ENCODE peak calls at places on chromosome 20, in nine cellular contexts. T is mammary epithelial cell, K is PC-3, A is HCT116, D is astrocyte, P is fibroblast of lung, W is K562, V is GM23248, U is H9. S is an unnamed sample.

GRCh38 chr20:23235173-23236027 is 115.2 kb upstream of the NXT1 start:
- DNase-seq in A (peak), U (peak), P (peak), W (peak), T (peak), K (peak), D (peak), V (peak), S (peak)

GRCh38 chr20:39290575-39290974 is 328.4 kb downstream of the DHX35 start:
- DNase-seq in P (no peak), A (no peak), U (peak), V (no peak), K (no peak), D (no peak), W (no peak), T (no peak), S (no peak)

GRCh38 chr20:25364879-25365699 is 25.5 kb downstream of the ABHD12 start:
- DNase-seq in W (no peak), U (no peak), D (no peak), K (no peak), V (no peak), A (no peak), P (no peak), T (no peak), S (no peak)

GRCh38 chr20:48823960-48824497 is 3.8 kb downstream of the PREX1 start:
- DNase-seq in V (peak), K (peak), T (peak), P (peak), D (peak), A (no peak), W (no peak), U (no peak), S (peak)

GRCh38 chr20:20440473-20440872 is 72.6 kb downstream of the INSM1 start:
- DNase-seq in W (no peak), V (no peak), K (no peak), D (no peak), P (no peak), T (no peak), U (no peak), A (no peak), S (no peak)

GRCh38 chr20:41058007-41058673 is 29.5 kb downstream of the TOP1 start:
- DNase-seq in A (peak), D (peak), V (peak), K (peak), P (peak), U (no peak), T (peak), W (no peak), S (no peak)

GRCh38 chr20:40563296-40563950 is 125.6 kb downstream of the MAFB start:
- DNase-seq in V (peak), D (peak), K (peak), P (peak), A (peak), U (no peak), T (peak), W (peak), S (no peak)

GRCh38 chr20:22583773-22584629 is at the start of gene FOXA2:
- DNase-seq in K (peak), U (peak), W (peak), A (no peak), P (no peak), D (no peak), T (no peak), V (no peak), S (no peak)

GRCh38 chr20:11502051-11502450 is 415.6 kb upstream of the BTBD3 start:
- DNase-seq in V (peak), K (no peak), T (no peak), W (no peak), A (no peak), P (peak), D (peak), U (no peak), S (no peak)

GRCh38 chr20:32072168-32072721 is 20.2 kb downstream of the HCK start:
- DNase-seq in D (no peak), T (no peak), P (peak), K (no peak), A (no peak), W (no peak), U (no peak), V (no peak), S (no peak)

GRCh38 chr20:56788041-56788670 is 159.1 kb downstream of the TFAP2C start:
- DNase-seq in W (no peak), V (peak), U (no peak), A (peak), P (peak), K (peak), D (peak), T (peak), S (peak)

GRCh38 chr20:35618372-35619131 is 2.9 kb downstream of the SPAG4 start:
- DNase-seq in U (peak), T (peak), K (peak), A (no peak), D (peak), P (peak), W (no peak), V (peak), S (peak)

GRCh38 chr20:63064310-63064709 is 57.5 kb upstream of the BHLHE23 start:
- DNase-seq in P (no peak), T (no peak), V (peak), U (peak), D (no peak), A (no peak), W (peak), K (no peak), S (no peak)

GRCh38 chr20:3543901-3544507 is 73.2 kb downstream of the ATRN start:
- DNase-seq in K (peak), U (no peak), P (peak), V (peak), A (no peak), W (no peak), T (peak), D (peak), S (peak)
- H2AFZ ChIP-seq in K (no peak), U (no peak), P (no peak), V (no peak), A (no peak), W (no peak), T (peak), D (no peak), S (no peak)

DNA sequence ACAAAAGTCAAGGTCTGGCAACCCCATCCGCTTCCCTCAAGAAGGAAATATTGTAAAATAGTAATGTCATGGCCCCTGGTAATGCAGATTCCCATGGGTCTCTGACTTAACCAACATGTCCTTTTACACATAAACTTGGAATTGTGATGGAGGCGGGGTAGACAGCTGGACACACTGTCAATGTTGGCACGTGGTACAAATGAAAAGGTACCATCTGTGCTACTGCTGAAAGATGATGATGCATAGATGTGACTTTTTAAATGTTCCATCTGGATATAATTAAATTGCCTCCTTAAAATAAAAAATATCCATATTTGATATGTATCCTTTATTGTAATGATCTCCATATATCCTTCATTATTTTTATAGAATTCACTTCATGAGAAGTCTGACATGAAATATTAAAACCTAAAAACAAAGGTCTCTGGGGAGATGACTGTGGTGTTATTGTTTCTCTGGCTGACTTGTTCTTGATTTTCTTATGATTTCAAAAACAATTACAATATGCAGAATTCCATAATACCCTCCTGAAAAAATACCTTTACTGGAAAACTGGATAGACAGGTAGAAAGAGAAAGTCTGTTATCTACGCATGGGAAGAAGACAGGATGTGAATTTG is 104.5 kb downstream of the MKKS start:
- DNase-seq in V (no peak), D (no peak), W (no peak), K (no peak), A (no peak), T (no peak), P (no peak), U (no peak), S (no peak)
- H2AFZ ChIP-seq in V (no peak), D (no peak), W (no peak), K (no peak), A (no peak), T (no peak), P (no peak), U (no peak), S (no peak)

GRCh38 chr20:47429409-47429808 is 72.3 kb upstream of the NCOA3 start:
- DNase-seq in K (no peak), D (no peak), W (no peak), V (no peak), P (no peak), U (no peak), A (no peak), T (no peak), S (no peak)

GRCh38 chr20:47428164-47428563 is 71.7 kb upstream of the ZMYND8 start:
- DNase-seq in D (no peak), P (no peak), W (no peak), U (no peak), T (no peak), A (no peak), K (no peak), V (no peak), S (peak)

GRCh38 chr20:47427746-47428145 is 71.2 kb upstream of the ZMYND8 start:
- DNase-seq in P (no peak), T (no peak), K (no peak), W (no peak), A (no peak), D (no peak), U (no peak), V (no peak), S (no peak)

GRCh38 chr20:47427067-47427466 is 70.6 kb upstream of the ZMYND8 start:
- DNase-seq in P (no peak), K (no peak), W (no peak), U (no peak), A (no peak), V (no peak), D (no peak), T (no peak), S (no peak)

DNA sequence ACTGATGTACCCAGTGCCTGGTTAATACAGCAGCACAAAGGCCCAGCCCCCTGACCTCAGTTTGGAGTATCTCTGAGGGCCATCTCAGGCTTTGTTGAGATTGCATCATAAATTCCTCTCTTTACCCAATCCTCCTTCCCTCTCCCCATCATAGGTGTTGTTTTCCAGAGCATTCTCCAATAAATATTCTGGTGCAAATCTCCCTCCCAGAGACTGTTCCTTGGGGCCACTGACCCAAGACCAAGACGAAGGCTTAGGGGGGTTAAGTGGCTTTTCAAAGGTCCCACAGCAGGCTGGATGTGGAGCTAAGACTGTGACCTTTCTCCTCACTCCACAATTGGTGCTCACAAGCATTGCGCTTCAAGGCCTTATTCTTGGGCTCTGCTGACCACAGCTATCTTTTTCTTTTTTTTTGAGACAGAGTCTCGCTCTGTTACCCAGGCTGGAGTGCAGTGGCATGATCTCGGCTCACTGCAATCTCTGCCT is 72.4 kb upstream of the ZMYND8 start:
- DNase-seq in V (no peak), P (no peak), W (no peak), A (no peak), K (no peak), U (no peak), T (no peak), D (no peak), S (no peak)
- H2AFZ ChIP-seq in V (no peak), P (no peak), W (no peak), A (no peak), K (no peak), U (no peak), T (no peak), D (no peak), S (no peak)

GRCh38 chr20:57947421-57948176 is 237.8 kb upstream of the PMEPA1 start:
- DNase-seq in K (no peak), P (peak), U (no peak), D (peak), W (no peak), A (no peak), T (no peak), V (peak), S (no peak)
- H2AFZ ChIP-seq in K (no peak), P (no peak), U (no peak), D (peak), W (no peak), A (no peak), T (no peak), V (peak), S (no peak)

GRCh38 chr20:52684911-52685310 is 287.2 kb upstream of the TSHZ2 start:
- DNase-seq in A (no peak), D (no peak), T (no peak), V (peak), P (peak), W (no peak), K (no peak), U (no peak), S (no peak)
- H2AFZ ChIP-seq in A (no peak), D (no peak), T (no peak), V (no peak), P (no peak), W (no peak), K (no peak), U (no peak), S (no peak)

GRCh38 chr20:15676815-15677214 is 896.4 kb downstream of the KIF16B start:
- DNase-seq in T (no peak), U (no peak), W (no peak), V (no peak), A (no peak), P (no peak), D (no peak), K (no peak), S (no peak)

GRCh38 chr20:15675151-15675550 is 898.1 kb downstream of the KIF16B start:
- DNase-seq in P (no peak), V (no peak), A (no peak), U (no peak), T (no peak), K (no peak), D (no peak), W (no peak), S (no peak)

GRCh38 chr20:15675813-15676484 is 897.3 kb downstream of the KIF16B start:
- DNase-seq in K (peak), W (no peak), V (no peak), T (no peak), U (no peak), D (no peak), A (no peak), P (no peak), S (no peak)

GRCh38 chr20:15673206-15673605 is 900.0 kb downstream of the KIF16B start:
- DNase-seq in V (peak), A (no peak), K (peak), D (peak), U (no peak), T (peak), W (no peak), P (peak), S (peak)

DNA sequence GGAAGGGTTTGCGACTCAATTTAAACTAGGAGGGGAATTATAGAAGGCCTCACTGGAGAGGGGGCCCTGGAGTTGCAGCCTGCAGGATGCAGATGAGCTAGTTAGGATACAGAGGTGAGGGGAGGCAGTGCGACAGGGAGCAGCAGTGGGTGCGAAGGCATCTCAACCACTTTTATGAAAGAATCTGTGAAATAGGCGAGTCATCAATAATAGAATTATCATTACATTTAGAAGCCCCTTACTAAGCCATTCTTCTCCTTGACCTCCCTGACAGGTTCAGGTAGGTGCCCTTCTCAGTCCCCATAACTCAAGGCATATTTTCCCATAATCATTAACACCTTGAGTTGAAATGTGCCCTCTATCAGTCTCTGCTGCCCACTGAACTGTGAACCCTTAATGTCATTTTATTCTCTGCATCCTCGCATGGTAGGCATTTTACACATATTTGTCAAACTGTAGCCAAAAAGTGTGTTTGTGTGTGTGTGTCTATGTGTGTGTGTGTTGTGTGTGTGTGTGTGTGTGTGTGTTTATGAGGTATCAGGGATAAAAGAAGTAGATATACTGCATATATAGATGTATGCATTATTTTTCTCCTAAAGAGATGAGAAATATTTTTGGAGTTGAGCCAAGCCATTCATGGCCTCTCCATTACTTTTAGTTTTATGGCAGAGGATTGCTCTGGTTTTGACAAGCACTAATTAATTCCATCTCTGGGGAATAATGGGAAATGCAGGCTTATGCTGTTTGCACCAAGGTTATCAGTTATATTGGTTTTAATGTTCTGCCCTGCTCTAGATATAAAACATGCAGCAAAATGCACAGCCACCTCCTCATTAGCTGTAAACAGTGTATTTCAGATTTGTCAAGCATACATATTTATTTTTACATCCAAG is 898.7 kb downstream of the KIF16B start:
- DNase-seq in T (no peak), D (no peak), A (no peak), P (no peak), K (no peak), U (no peak), W (no peak), V (peak), S (no peak)
- H2AFZ ChIP-seq in T (no peak), D (no peak), A (no peak), P (no peak), K (no peak), U (no peak), W (no peak), V (no peak), S (no peak)